ENCODE peak calls at places on chromosomes 6 and 20, in five cellular contexts. I is K562, N is HepG2, K is H1, D is GM12878. T is an unnamed sample.

GRCh38 chr20:32685541-32686529 is 12.1 kb upstream of the C20orf203 start:
- DNase-seq in N (peak), D (no peak), I (no peak), K (no peak), T (no peak)

GRCh38 chr20:4563534-4563933 is 158.2 kb upstream of the PRND start:
- DNase-seq in D (no peak), K (no peak), I (peak), N (peak), T (peak)

GRCh38 chr6:160215232-160215631 is 43.4 kb downstream of the SLC22A2 start:
- DNase-seq in N (no peak), K (no peak), D (no peak), I (no peak), T (no peak)

GRCh38 chr6:22570185-22570551 is 802 bp downstream of the HDGFL1 start:
- DNase-seq in D (no peak), K (no peak), I (no peak), N (no peak), T (no peak)

GRCh38 chr6:101401792-101402617 is 8.5 kb downstream of the GRIK2 start:
- DNase-seq in N (no peak), K (no peak), D (no peak), I (no peak), T (no peak)

GRCh38 chr6:105318660-105319059 is 84.2 kb downstream of the PREP start:
- DNase-seq in I (no peak), N (no peak), D (no peak), K (no peak), T (no peak)

GRCh38 chr20:32539063-32539816 is 45.9 kb downstream of the NOL4L start:
- DNase-seq in D (no peak), N (no peak), K (no peak), I (no peak), T (no peak)

GRCh38 chr6:90168693-90169131 is 127.9 kb downstream of the BACH2 start:
- DNase-seq in K (no peak), I (no peak), N (no peak), D (no peak), T (no peak)

GRCh38 chr20:19628570-19629134 is 129.4 kb upstream of the RIN2 start:
- DNase-seq in D (peak), I (peak), N (peak), K (peak), T (peak)

GRCh38 chr6:67630146-67630545 is 1004.9 kb upstream of the ADGRB3 start:
- DNase-seq in D (no peak), I (no peak), K (no peak), N (no peak), T (no peak)

GRCh38 chr6:28542440-28543293 is 17.0 kb downstream of the GPX5 start:
- DNase-seq in K (peak), D (peak), I (peak), N (peak), T (peak)
- TF ChIP-seq JUND in K (no peak), D (no peak), I (no peak), N (no peak), T (no peak)

GRCh38 chr6:158072083-158072721 is 90.5 kb downstream of the SYNJ2 start:
- DNase-seq in D (peak), I (peak), K (peak), N (peak), T (peak)
- TF ChIP-seq JUND in D (no peak), I (peak), K (no peak), N (no peak), T (no peak)

DNA sequence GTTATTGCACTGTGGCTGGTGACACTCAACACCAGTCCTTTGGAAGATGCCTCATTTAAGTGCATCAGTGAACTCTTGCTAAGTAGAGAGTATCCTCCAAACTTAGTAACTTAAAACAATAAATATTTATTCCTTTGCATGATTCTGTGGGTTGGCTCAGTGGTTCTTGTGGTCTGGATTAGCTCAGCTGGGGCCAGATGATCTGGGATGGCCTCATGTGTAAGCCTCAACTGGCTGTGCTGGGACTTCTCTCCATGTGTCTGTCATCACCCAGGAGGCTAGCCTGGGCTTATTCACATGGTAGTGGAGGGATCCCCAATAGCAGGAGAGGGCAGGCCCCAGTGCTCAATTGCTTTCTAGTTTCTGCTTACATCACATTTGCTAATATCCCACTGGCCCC is 8.3 kb downstream of the LRRN4 start:
- DNase-seq in N (no peak), I (no peak), D (no peak), K (no peak), T (no peak)
- TF ChIP-seq JUND in N (no peak), I (no peak), D (no peak), K (no peak), T (no peak)

DNA sequence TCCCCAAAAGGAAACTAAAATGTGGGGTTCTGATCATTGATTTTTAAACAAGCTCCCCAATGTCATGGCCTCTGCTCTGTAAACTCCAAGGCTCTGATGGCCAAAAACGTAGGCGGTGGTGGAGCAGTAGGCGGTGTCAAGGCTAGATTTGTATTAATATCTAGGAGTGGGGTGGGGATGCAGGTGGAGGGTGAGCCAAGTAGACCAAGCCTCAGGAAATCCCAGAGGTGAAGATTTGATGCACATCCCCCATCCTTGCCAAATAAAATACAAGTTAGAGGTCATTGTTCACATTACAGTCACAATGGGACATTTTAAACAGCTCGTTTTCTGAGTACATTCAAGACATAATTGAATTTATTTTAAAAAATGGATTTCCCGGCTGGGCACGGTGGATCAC is 30.9 kb upstream of the TBC1D7 start:
- DNase-seq in N (no peak), K (no peak), I (no peak), D (no peak), T (no peak)
- TF ChIP-seq JUND in N (no peak), K (no peak), I (no peak), D (no peak), T (no peak)

DNA sequence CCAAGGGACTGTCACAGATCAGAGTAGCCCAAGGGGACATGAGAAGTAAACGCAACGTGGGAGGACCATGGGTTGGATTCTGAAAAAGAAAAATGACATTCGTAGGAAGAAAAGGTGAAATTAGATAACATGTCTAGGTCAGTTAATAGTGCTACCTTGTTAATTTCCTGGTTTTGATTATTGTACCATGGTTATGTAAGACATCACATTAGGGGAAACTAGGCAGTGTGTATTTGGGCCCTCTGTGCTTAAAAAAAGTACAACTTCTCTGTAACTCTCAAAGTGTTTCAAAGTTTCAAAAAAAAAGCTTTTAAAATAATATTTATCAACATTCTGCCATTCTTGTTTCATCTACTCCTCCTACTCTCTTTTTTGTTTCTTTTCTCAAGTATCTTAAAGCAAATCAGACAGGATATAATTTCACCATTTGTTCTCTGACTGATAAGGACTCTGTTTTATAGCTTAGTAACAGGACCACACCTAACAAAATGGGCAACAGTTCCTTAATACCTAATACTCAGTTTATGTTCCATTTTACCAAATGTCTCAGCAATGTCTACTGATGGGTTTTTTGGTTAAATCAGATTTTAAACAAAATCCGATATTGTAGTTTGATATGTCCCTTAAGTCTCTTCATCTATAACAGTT is 97.1 kb upstream of the PLCB4 start:
- DNase-seq in I (no peak), N (no peak), D (no peak), K (no peak), T (no peak)
- TF ChIP-seq JUND in I (no peak), N (no peak), D (no peak), K (no peak), T (no peak)

DNA sequence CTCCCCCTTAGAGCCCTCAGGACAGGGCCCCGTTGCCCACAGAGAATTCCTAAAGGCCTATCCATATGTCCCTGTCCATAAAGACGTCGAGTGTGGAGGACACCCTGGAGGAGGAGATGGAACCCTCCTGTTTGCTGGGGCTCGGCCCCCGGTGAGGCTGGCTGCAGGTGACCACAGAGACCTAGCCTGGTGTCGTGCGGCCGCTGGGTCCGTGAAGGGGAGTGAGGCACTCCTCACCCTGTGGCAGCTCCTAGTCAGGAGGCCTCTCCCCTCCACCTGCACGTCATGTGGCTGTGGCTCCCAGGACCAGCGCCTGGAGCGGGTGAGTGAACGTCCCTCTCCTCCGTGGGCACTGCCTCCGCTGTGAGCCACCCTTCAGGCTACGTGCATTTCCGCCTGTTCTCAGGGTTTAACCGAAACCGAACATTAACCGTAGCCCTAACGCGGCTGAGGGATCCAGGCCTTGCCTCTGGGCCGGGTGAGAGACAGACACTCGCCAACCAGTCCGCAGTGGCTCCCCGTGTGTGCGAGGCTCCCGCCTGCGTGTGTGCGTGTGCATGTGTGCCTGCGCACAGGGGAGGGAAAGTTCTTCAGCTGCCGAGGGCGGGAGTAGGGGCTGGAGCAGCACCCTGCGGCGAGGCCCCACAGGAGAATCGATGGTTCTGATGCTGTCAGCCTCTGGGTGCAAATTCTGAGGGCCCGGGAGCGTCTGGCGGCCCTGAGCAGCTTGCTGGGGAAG is 5.9 kb upstream of the TCEA2 start:
- DNase-seq in N (no peak), K (no peak), D (no peak), I (no peak), T (no peak)
- TF ChIP-seq JUND in N (no peak), K (no peak), D (no peak), I (no peak), T (no peak)

T was measured in T47D.